ENCODE peak calls at places on chromosomes 12 and 14, in six cellular contexts. Z is IMR-90; X is ovary; Q is activated naive CD4-positive, alpha-beta T cell; J is cardiac fibroblast; U is NT2/D1. Y is an unnamed sample.
A peak's percentile ranks its signal among the peaks of the same experiment; 100 is the strongest.

GRCh38 chr12:54231236-54231635 is 42.5 kb upstream of the SMUG1 start:
- DNase-seq in U (no peak), Q (no peak), Z (no peak), J (no peak), X (no peak), Y (no peak)

GRCh38 chr12:31000751-31001150 is 72.9 kb upstream of the DDX11 start:
- DNase-seq in U (no peak), Z (peak; percentile 34), Q (no peak), J (peak; percentile 26), X (no peak), Y (no peak)

GRCh38 chr12:25830456-25830855 is 128.0 kb upstream of the RASSF8 start:
- DNase-seq in J (peak; percentile 36), Q (no peak), X (no peak), Z (no peak), U (no peak), Y (no peak)

GRCh38 chr12:66241061-66242043 is 52.3 kb downstream of the IRAK3 start:
- DNase-seq in Z (peak; percentile 83), U (no peak), J (peak; percentile 91), Q (no peak), X (no peak), Y (no peak)

GRCh38 chr12:127628655-127629054 is 638.3 kb upstream of the TMEM132C start:
- DNase-seq in Z (peak; percentile 75), U (no peak), J (no peak), X (no peak), Q (no peak), Y (no peak)

GRCh38 chr12:109475993-109476806 is 900 bp downstream of the KCTD10 start:
- DNase-seq in Z (no peak), U (no peak), J (no peak), Q (no peak), X (no peak), Y (no peak)

GRCh38 chr12:66538970-66539369 is 139.9 kb downstream of the GRIP1 start:
- DNase-seq in U (peak; percentile 47), J (no peak), X (no peak), Q (no peak), Z (no peak), Y (no peak)

GRCh38 chr14:79971330-79971729 is 240.0 kb downstream of the DIO2 start:
- DNase-seq in J (no peak), U (no peak), X (no peak), Z (peak; percentile 87), Q (no peak), Y (no peak)

GRCh38 chr12:101116911-101117310 is 93.1 kb downstream of the SLC5A8 start:
- DNase-seq in X (no peak), J (no peak), Z (no peak), Q (no peak), U (no peak), Y (no peak)

GRCh38 chr12:32115404-32116104 is 8.9 kb downstream of the BICD1 start:
- DNase-seq in U (no peak), Z (peak; percentile 100), X (peak; percentile 81), Q (no peak), J (peak; percentile 98), Y (no peak)

GRCh38 chr12:104695453-104696148 is 238.9 kb downstream of the CHST11 start:
- DNase-seq in U (no peak), Z (peak; percentile 93), J (peak; percentile 92), Q (peak; percentile 15), X (no peak), Y (no peak)

GRCh38 chr12:89051065-89051677 is 301.1 kb downstream of the DUSP6 start:
- DNase-seq in X (no peak), J (peak; percentile 84), Q (no peak), U (peak; percentile 59), Z (peak; percentile 78), Y (no peak)

GRCh38 chr12:12482150-12482761 is 80.4 kb downstream of the DUSP16 start:
- DNase-seq in Q (no peak), X (no peak), Z (no peak), U (no peak), J (no peak), Y (no peak)

GRCh38 chr12:101634724-101635123 is 40.0 kb downstream of the MYBPC1 start:
- DNase-seq in Z (no peak), J (no peak), U (no peak), Q (no peak), X (no peak), Y (no peak)

GRCh38 chr12:49741882-49742620 is 694 bp downstream of the TMBIM6 start:
- DNase-seq in Q (peak; percentile 66), X (peak; percentile 79), J (peak; percentile 84), Z (peak; percentile 86), U (peak; percentile 33), Y (no peak)

GRCh38 chr14:103144085-103144484 is 20.8 kb downstream of the TNFAIP2 start:
- DNase-seq in U (no peak), Z (peak; percentile 56), J (peak; percentile 61), Q (no peak), X (no peak), Y (no peak)

GRCh38 chr12:69948874-69949273 is 123.8 kb downstream of the MYRFL start:
- DNase-seq in Z (no peak), U (no peak), J (no peak), Q (no peak), X (no peak), Y (no peak)

GRCh38 chr12:47787596-47788319 is 14.7 kb downstream of the SLC48A1 start:
- DNase-seq in X (no peak), Z (no peak), J (no peak), U (no peak), Q (no peak), Y (no peak)

GRCh38 chr14:90632868-90633267 is 183.4 kb downstream of the TTC7B start:
- DNase-seq in X (no peak), U (no peak), Q (no peak), J (no peak), Z (peak; percentile 46), Y (no peak)